ENCODE peak calls at places on chromosomes 4 and X, in four cellular contexts. K is GM12878, P is K562, O is A549. Q is an unnamed sample.

GRCh38 chr4:152537881-152538280 is 2.0 kb upstream of the FBXW7 start:
- DNase-seq in K (no peak), P (no peak), O (no peak), Q (no peak)

GRCh38 chr4:4880492-4880891 is 21.0 kb downstream of the MSX1 start:
- DNase-seq in K (no peak), P (peak), O (no peak), Q (no peak)

GRCh38 chr4:42392436-42392835 is 4.9 kb upstream of the SHISA3 start:
- DNase-seq in K (no peak), P (no peak), O (no peak), Q (no peak)

GRCh38 chr4:6134612-6135220 is 65.6 kb downstream of the JAKMIP1 start:
- DNase-seq in K (peak), P (peak), O (peak), Q (peak)

GRCh38 chr4:83431200-83431599 is 24.4 kb downstream of the HELQ start:
- DNase-seq in K (no peak), P (no peak), O (no peak), Q (no peak)

GRCh38 chr4:143250617-143251016 is 65.9 kb downstream of the USP38 start:
- DNase-seq in K (no peak), P (no peak), O (no peak), Q (no peak)

GRCh38 chr4:40875507-40876150 is 125.9 kb downstream of the NSUN7 start:
- DNase-seq in K (no peak), P (no peak), O (no peak), Q (no peak)

GRCh38 chr4:770022-770421 is 55.9 kb downstream of the CPLX1 start:
- DNase-seq in K (no peak), P (no peak), O (no peak), Q (no peak)

GRCh38 chrX:1481636-1482529 is 29.2 kb upstream of the ASMTL start:
- DNase-seq in K (peak), P (no peak), O (peak), Q (peak)

GRCh38 chrX:25012793-25013592 is 2.8 kb downstream of the ARX start:
- DNase-seq in K (no peak), P (peak), O (peak), Q (no peak)

GRCh38 chr4:6446538-6447451 is 25.6 kb downstream of the PPP2R2C start:
- DNase-seq in K (no peak), P (no peak), O (no peak), Q (no peak)

GRCh38 chr4:143431526-143432257 is 81.8 kb upstream of the SMARCA5 start:
- DNase-seq in K (no peak), P (no peak), O (no peak), Q (no peak)

GRCh38 chrX:41728125-41728524 is 4.1 kb downstream of the GPR82 start:
- DNase-seq in K (no peak), P (no peak), O (no peak), Q (no peak)

GRCh38 chrX:40008841-40009461 is 88.8 kb downstream of the BCOR start:
- DNase-seq in K (no peak), P (no peak), O (no peak), Q (no peak)

GRCh38 chr4:2047781-2048581 is 11.1 kb upstream of the NAT8L start:
- DNase-seq in K (no peak), P (no peak), O (no peak), Q (no peak)

GRCh38 chr4:2049381-2049780 is 9.7 kb upstream of the NAT8L start:
- DNase-seq in K (no peak), P (no peak), O (no peak), Q (no peak)

GRCh38 chr4:2049811-2050210 is 9.3 kb upstream of the NAT8L start:
- DNase-seq in K (no peak), P (no peak), O (no peak), Q (no peak)

GRCh38 chr4:2048831-2049230 is 10.3 kb upstream of the NAT8L start:
- DNase-seq in K (no peak), P (no peak), O (no peak), Q (no peak)

GRCh38 chr4:2051086-2051485 is 8.0 kb upstream of the NAT8L start:
- DNase-seq in K (no peak), P (no peak), O (no peak), Q (no peak)
- TF ChIP-seq CHD4 in K (no peak), P (no peak), O (no peak), Q (no peak)

GRCh38 chr4:186946682-186947294 is 223.1 kb upstream of the FAT1 start:
- DNase-seq in K (no peak), P (peak), O (peak), Q (peak)
- TF ChIP-seq CHD4 in K (no peak), P (no peak), O (no peak), Q (no peak)

DNA sequence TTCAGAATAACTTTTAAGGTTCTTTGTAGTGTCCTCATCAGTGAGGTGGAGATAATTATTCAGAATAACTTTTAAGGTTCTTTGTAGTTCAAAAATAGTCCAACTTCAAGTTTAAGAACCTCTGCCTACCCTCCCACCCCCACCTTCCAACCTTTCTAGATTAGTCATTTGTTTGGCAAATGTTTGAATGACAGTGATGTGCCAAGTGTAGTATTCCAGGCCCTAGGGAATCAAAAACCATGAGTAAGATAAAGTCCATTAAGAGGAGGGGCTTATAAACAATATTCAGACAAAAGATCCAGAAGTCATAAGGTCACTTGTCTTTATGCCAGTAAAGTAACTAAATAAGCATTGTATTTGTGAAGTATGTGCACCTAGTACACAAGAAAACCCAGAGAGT is 51.3 kb downstream of the DCUN1D4 start:
- DNase-seq in K (no peak), P (no peak), O (no peak), Q (no peak)
- TF ChIP-seq CHD4 in K (no peak), P (no peak), O (no peak), Q (no peak)

DNA sequence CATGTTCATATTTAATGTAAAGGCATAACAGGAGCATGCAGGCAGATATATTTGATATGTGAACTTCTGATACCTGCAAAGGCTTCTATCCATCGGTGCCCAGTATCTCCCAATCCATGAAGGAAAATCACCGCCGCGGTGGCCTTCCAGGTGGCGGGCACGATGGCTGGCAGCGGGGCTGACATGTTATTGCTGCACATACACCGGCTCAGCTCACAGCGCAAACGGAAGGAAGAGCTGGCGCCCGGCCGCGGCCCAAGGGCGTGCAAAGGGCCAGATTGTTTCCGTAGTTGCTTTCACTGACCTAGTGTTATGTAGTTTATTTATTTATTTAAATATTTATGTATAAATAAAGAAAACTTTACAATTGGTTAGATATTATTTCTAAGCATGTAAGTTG is 322.7 kb upstream of the PITX2 start:
- DNase-seq in K (no peak), P (no peak), O (no peak), Q (no peak)
- TF ChIP-seq CHD4 in K (no peak), P (no peak), O (no peak), Q (no peak)

GRCh38 chr4:106208481-106209460 is 107.2 kb downstream of the TBCK start:
- DNase-seq in K (no peak), P (no peak), O (no peak), Q (no peak)
- TF ChIP-seq CHD4 in K (no peak), P (no peak), O (no peak), Q (no peak)

GRCh38 chr4:11418610-11419009 is 10.1 kb downstream of the HS3ST1 start:
- DNase-seq in K (no peak), P (no peak), O (no peak), Q (no peak)
- TF ChIP-seq CHD4 in K (no peak), P (no peak), O (no peak), Q (no peak)